ENCODE peak calls at places on chromosomes 13 and 19, in six cellular contexts. S is A549, E is HepG2, X is NB4, I is K562, A is GM12878. J is an unnamed sample.

GRCh38 chr19:58021541-58022282 is 12.1 kb upstream of the ZSCAN1 start:
- DNase-seq in S (peak), E (peak), X (peak), I (peak), A (no peak), J (peak)

GRCh38 chr19:10293637-10294367 is 4.0 kb downstream of the ICAM5 start:
- DNase-seq in S (no peak), E (no peak), X (no peak), I (peak), A (no peak), J (no peak)

GRCh38 chr13:45258339-45258685 is 57.5 kb upstream of the KCTD4 start:
- DNase-seq in S (no peak), E (peak), X (no peak), I (no peak), A (no peak), J (no peak)

GRCh38 chr13:34671136-34671535 is 270.9 kb upstream of the NBEA start:
- DNase-seq in S (no peak), E (no peak), X (no peak), I (no peak), A (no peak), J (no peak)

GRCh38 chr13:65966991-65967451 is 1263.1 kb downstream of the PCDH9 start:
- DNase-seq in S (peak), E (peak), X (peak), I (no peak), A (no peak), J (peak)

GRCh38 chr13:26227396-26227971 is 5.4 kb upstream of the RNF6 start:
- DNase-seq in S (no peak), E (no peak), X (no peak), I (no peak), A (no peak), J (no peak)

GRCh38 chr19:29263305-29264080 is 50.5 kb upstream of the UQCRFS1 start:
- DNase-seq in S (peak), E (peak), X (peak), I (peak), A (no peak), J (no peak)

GRCh38 chr13:48156466-48156865 is 61.6 kb upstream of the MED4 start:
- DNase-seq in S (no peak), E (no peak), X (peak), I (no peak), A (no peak), J (no peak)

GRCh38 chr13:39036212-39036611 is 1.7 kb downstream of the PROSER1 start:
- DNase-seq in S (no peak), E (peak), X (peak), I (no peak), A (no peak), J (no peak)

GRCh38 chr13:70708744-70709143 is 600.5 kb upstream of the KLHL1 start:
- DNase-seq in S (no peak), E (no peak), X (no peak), I (no peak), A (no peak), J (peak)

GRCh38 chr19:33396701-33397535 is 23.4 kb downstream of the CEBPG start:
- DNase-seq in S (no peak), E (peak), X (no peak), I (no peak), A (no peak), J (peak)

GRCh38 chr13:53174550-53174949 is 145.9 kb downstream of the OLFM4 start:
- DNase-seq in S (no peak), E (no peak), X (no peak), I (no peak), A (no peak), J (no peak)

GRCh38 chr13:54563286-54563685 is 1534.7 kb downstream of the OLFM4 start:
- DNase-seq in S (no peak), E (no peak), X (no peak), I (no peak), A (no peak), J (no peak)

GRCh38 chr13:101424381-101425155 is 8.3 kb upstream of the NALCN start:
- DNase-seq in S (no peak), E (peak), X (no peak), I (no peak), A (no peak), J (peak)

GRCh38 chr13:48412881-48413351 is at the start of gene LPAR6:
- DNase-seq in S (peak), E (peak), X (peak), I (no peak), A (no peak), J (peak)

GRCh38 chr13:102504002-102504401 is 92.8 kb upstream of the TPP2 start:
- DNase-seq in S (no peak), E (no peak), X (no peak), I (no peak), A (no peak), J (no peak)

GRCh38 chr13:77832339-77833100 is 86.1 kb downstream of the EDNRB start:
- DNase-seq in S (no peak), E (no peak), X (peak), I (no peak), A (no peak), J (no peak)

GRCh38 chr13:60411983-60412382 is 15.0 kb downstream of the TDRD3 start:
- DNase-seq in S (no peak), E (no peak), X (no peak), I (no peak), A (no peak), J (no peak)

GRCh38 chr19:44552324-44552723 is 22.8 kb upstream of the CEACAM20 start:
- DNase-seq in S (peak), E (peak), X (peak), I (peak), A (no peak), J (peak)

GRCh38 chr13:47588676-47589075 is 412.4 kb downstream of the SUCLA2 start:
- DNase-seq in S (no peak), E (no peak), X (no peak), I (no peak), A (no peak), J (no peak)

GRCh38 chr13:110921209-110921608 is 6.3 kb upstream of the ANKRD10 start:
- DNase-seq in S (no peak), E (no peak), X (no peak), I (no peak), A (no peak), J (no peak)

GRCh38 chr13:94416454-94417080 is 62.9 kb downstream of the DCT start:
- DNase-seq in S (peak), E (peak), X (peak), I (no peak), A (no peak), J (peak)

GRCh38 chr13:104140557-104140956 is 1074.3 kb upstream of the SLC10A2 start:
- DNase-seq in S (no peak), E (no peak), X (no peak), I (no peak), A (no peak), J (peak)

GRCh38 chr19:56149656-56150038 is 8.6 kb downstream of the ZNF444 start:
- DNase-seq in S (no peak), E (no peak), X (no peak), I (no peak), A (no peak), J (no peak)

GRCh38 chr13:46575843-46576242 is 22.9 kb downstream of the LRCH1 start:
- DNase-seq in S (peak), E (no peak), X (no peak), I (no peak), A (no peak), J (no peak)

GRCh38 chr13:44854264-44855060 is 134.8 kb downstream of the NUFIP1 start:
- DNase-seq in S (no peak), E (peak), X (no peak), I (no peak), A (no peak), J (no peak)

GRCh38 chr13:103101902-103102301 is 35.7 kb upstream of the SLC10A2 start:
- DNase-seq in S (no peak), E (no peak), X (no peak), I (no peak), A (no peak), J (no peak)

GRCh38 chr13:43751624-43752023 is 35.1 kb downstream of the ENOX1 start:
- DNase-seq in S (no peak), E (no peak), X (no peak), I (no peak), A (no peak), J (no peak)

GRCh38 chr19:13652810-13653590 is 111.3 kb upstream of the MRI1 start:
- DNase-seq in S (no peak), E (no peak), X (peak), I (no peak), A (no peak), J (no peak)

GRCh38 chr19:32674959-32675719 is at the start of gene ANKRD27:
- DNase-seq in S (peak), E (peak), X (peak), I (peak), A (peak), J (peak)

GRCh38 chr13:49020940-49021548 is 45.3 kb downstream of the FNDC3A start:
- DNase-seq in S (no peak), E (no peak), X (peak), I (no peak), A (no peak), J (no peak)

GRCh38 chr13:50521750-50522149 is 321.7 kb downstream of the DLEU7 start:
- DNase-seq in S (no peak), E (peak), X (no peak), I (no peak), A (no peak), J (no peak)

GRCh38 chr19:50046649-50047503 is 21.1 kb downstream of the ZNF473 start:
- DNase-seq in S (peak), E (peak), X (peak), I (peak), A (no peak), J (no peak)
- TF ChIP-seq MYC in S (no peak), E (no peak), X (no peak), I (no peak), A (no peak), J (no peak)

GRCh38 chr13:33303885-33304284 is 18.3 kb upstream of the STARD13 start:
- DNase-seq in S (peak), E (no peak), X (no peak), I (no peak), A (no peak), J (no peak)

GRCh38 chr13:33296793-33297425 is 11.4 kb upstream of the STARD13 start:
- DNase-seq in S (no peak), E (peak), X (no peak), I (no peak), A (no peak), J (no peak)

GRCh38 chr13:33299626-33300025 is 14.1 kb upstream of the STARD13 start:
- DNase-seq in S (no peak), E (no peak), X (no peak), I (no peak), A (no peak), J (no peak)
- TF ChIP-seq MYC in S (no peak), E (no peak), X (no peak), I (no peak), A (no peak), J (no peak)

GRCh38 chr19:55070755-55071502 is 4.7 kb upstream of the EPS8L1 start:
- DNase-seq in S (peak), E (no peak), X (peak), I (no peak), A (no peak), J (no peak)
- TF ChIP-seq MYC in S (no peak), E (no peak), X (no peak), I (no peak), A (no peak), J (no peak)

GRCh38 chr19:2332341-2333026 is 4.0 kb downstream of the SPPL2B start:
- DNase-seq in S (no peak), E (no peak), X (peak), I (no peak), A (peak), J (no peak)
- TF ChIP-seq MYC in S (no peak), E (no peak), X (peak), I (no peak), A (peak), J (no peak)

GRCh38 chr19:662962-663681 is at the start of gene RNF126:
- DNase-seq in S (peak), E (peak), X (peak), I (peak), A (no peak), J (peak)
- TF ChIP-seq MYC in S (no peak), E (peak), X (peak), I (peak), A (no peak), J (no peak)

DNA sequence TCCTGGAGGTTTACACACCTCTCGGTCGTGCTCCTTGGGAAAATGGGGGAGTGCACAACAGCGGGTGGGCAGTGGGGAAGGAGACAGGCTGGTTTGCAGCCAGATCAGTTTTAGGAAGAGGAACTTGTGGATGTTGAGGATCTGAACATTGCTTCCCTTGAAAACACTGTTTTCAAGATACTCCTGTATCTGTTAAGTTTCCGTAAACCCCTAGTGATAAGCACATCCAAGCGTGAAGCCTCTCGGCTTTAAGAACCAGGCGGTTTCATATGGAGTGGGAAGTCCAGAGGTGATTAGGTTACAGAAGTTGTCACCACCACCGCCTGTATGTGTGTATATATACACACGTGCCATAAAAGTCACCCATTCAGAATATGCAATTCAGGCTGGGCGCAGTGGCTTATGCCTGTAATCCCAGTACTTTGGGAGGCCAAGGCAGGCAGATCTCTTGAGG is 47.4 kb downstream of the SIPA1L3 start:
- DNase-seq in S (no peak), E (no peak), X (no peak), I (no peak), A (no peak), J (no peak)
- TF ChIP-seq MYC in S (no peak), E (no peak), X (no peak), I (no peak), A (no peak), J (no peak)

GRCh38 chr19:31220540-31220939 is 128.7 kb downstream of the TSHZ3 start:
- DNase-seq in S (peak), E (no peak), X (peak), I (peak), A (no peak), J (no peak)
- TF ChIP-seq MYC in S (no peak), E (no peak), X (no peak), I (no peak), A (no peak), J (no peak)

GRCh38 chr19:23992348-23992747 is 77.7 kb downstream of the ZNF726 start:
- DNase-seq in S (no peak), E (no peak), X (no peak), I (no peak), A (no peak), J (no peak)

GRCh38 chr19:23998568-23998967 is 83.9 kb downstream of the ZNF726 start:
- DNase-seq in S (no peak), E (no peak), X (no peak), I (no peak), A (no peak), J (no peak)

GRCh38 chr19:24000656-24001055 is 86.0 kb downstream of the ZNF726 start:
- DNase-seq in S (no peak), E (no peak), X (no peak), I (no peak), A (no peak), J (no peak)

GRCh38 chr19:23999821-24000610 is 85.3 kb downstream of the ZNF726 start:
- DNase-seq in S (no peak), E (no peak), X (no peak), I (no peak), A (no peak), J (no peak)

GRCh38 chr19:23996549-23996948 is 81.9 kb downstream of the ZNF726 start:
- DNase-seq in S (peak), E (peak), X (peak), I (peak), A (no peak), J (no peak)
- TF ChIP-seq MYC in S (no peak), E (no peak), X (no peak), I (no peak), A (no peak), J (no peak)

DNA sequence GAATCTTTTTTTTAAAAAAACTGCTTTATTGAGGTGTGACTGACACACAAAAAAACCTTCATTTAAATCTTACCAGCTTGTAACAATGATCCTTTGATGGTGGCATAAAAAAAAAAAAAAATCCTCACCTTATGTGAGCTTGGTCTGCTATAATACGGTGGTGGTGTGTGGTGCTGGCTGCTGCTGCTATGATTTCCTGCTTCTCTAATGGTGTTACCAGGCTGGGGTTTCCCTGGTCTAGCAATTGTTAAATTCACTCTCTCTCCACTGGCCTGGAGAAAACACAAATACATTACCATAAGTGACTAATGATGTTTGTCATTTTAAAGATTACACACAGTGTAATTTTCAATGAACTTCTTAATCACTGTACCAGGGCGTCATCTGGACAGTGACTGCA is 60.6 kb downstream of the LNX2 start:
- DNase-seq in S (no peak), E (no peak), X (no peak), I (no peak), A (peak), J (no peak)
- TF ChIP-seq MYC in S (no peak), E (no peak), X (no peak), I (no peak), A (no peak), J (no peak)

DNA sequence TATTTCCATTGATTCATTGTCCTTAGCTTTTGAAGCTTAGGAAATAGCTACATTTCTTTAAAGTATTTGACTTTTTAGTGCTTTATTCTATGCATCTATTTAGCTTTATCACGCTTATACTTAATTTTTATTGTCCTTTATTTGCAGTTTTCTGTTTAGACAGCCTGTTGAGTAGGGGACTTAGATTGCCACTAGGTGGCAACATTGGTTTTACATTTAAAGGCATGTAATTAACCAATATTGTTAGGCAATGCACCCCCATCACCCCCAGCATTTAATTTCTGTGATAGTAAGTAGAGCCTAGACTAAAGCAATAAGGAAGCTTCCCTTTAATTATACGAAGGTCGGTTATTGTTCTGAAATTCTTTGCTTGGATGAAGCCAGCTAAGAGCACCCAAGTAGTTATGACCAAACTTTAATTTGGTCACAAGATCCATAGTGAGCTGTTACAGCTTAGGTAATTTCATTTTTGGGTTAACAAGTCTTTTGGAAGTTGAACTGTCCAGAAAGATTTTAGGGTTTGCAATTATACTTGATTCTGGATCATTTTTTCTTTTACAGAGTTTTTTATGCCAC is 36.5 kb downstream of the B3GLCT start:
- DNase-seq in S (peak), E (peak), X (peak), I (no peak), A (no peak), J (peak)
- TF ChIP-seq MYC in S (no peak), E (no peak), X (no peak), I (no peak), A (no peak), J (no peak)

J was measured in endothelial cell of umbilical vein.